ENCODE peak calls at places on chromosomes 6 and 20, in seven cellular contexts. X is cardiac muscle cell, T is heart right ventricle, P is uterus, N is tibial nerve, O is PC-3, Z is WERI-Rb-1. I is an unnamed sample.

GRCh38 chr6:142377112-142377848 is 75.5 kb downstream of the ADGRG6 start:
- DNase-seq in O (peak), P (no peak), N (no peak), X (peak), Z (peak), T (no peak), I (no peak)

GRCh38 chr20:45111799-45112471 is 3.0 kb downstream of the WFDC5 start:
- DNase-seq in X (no peak), P (no peak), Z (peak), N (no peak), O (peak), T (no peak), I (no peak)

GRCh38 chr6:144252289-144252688 is 32.8 kb upstream of the UTRN start:
- DNase-seq in N (no peak), X (peak), T (no peak), O (no peak), Z (no peak), P (no peak), I (no peak)

GRCh38 chr6:51260003-51260402 is 441.3 kb downstream of the TFAP2B start:
- DNase-seq in N (no peak), O (no peak), P (no peak), T (no peak), X (no peak), Z (no peak), I (no peak)

GRCh38 chr6:135481786-135482369 is 15.7 kb downstream of the AHI1 start:
- DNase-seq in Z (no peak), O (no peak), X (no peak), N (no peak), T (no peak), P (no peak), I (no peak)

GRCh38 chr20:45408646-45409213 is 641 bp downstream of the DBNDD2 start:
- DNase-seq in N (no peak), X (no peak), Z (no peak), P (no peak), T (peak), O (no peak), I (no peak)

GRCh38 chr20:32476684-32477593 is 108.2 kb downstream of the NOL4L start:
- DNase-seq in P (no peak), Z (no peak), X (no peak), N (no peak), O (no peak), T (no peak), I (no peak)

GRCh38 chr20:6746901-6747609 is 20.4 kb upstream of the BMP2 start:
- DNase-seq in T (no peak), X (no peak), P (no peak), O (peak), Z (no peak), N (no peak), I (no peak)

GRCh38 chr6:106064103-106064502 is 22.0 kb upstream of the PRDM1 start:
- DNase-seq in O (peak), X (no peak), N (no peak), P (no peak), Z (peak), T (peak), I (no peak)

GRCh38 chr6:35197196-35197595 is 16.6 kb upstream of the SCUBE3 start:
- DNase-seq in N (no peak), P (no peak), Z (no peak), O (peak), X (no peak), T (no peak), I (no peak)

GRCh38 chr20:51473256-51473655 is 69.3 kb downstream of the NFATC2 start:
- DNase-seq in N (no peak), T (no peak), Z (no peak), X (no peak), P (no peak), O (no peak), I (no peak)

GRCh38 chr20:58743929-58744534 is 51.4 kb downstream of the NPEPL1 start:
- DNase-seq in X (no peak), N (no peak), O (no peak), P (no peak), Z (no peak), T (no peak), I (no peak)

GRCh38 chr6:129638055-129639019 is 71.6 kb downstream of the ARHGAP18 start:
- DNase-seq in N (no peak), P (no peak), O (no peak), T (peak), Z (no peak), X (peak), I (no peak)

GRCh38 chr6:20207096-20207454 is 5.2 kb downstream of the MBOAT1 start:
- DNase-seq in O (no peak), P (no peak), T (no peak), N (no peak), Z (no peak), X (no peak), I (no peak)

GRCh38 chr6:144320746-144321145 is 35.6 kb downstream of the UTRN start:
- DNase-seq in N (no peak), Z (no peak), T (no peak), O (no peak), P (no peak), X (no peak), I (no peak)

GRCh38 chr6:149913085-149913484 is 9.8 kb downstream of the RAET1G start:
- DNase-seq in T (no peak), O (no peak), Z (no peak), P (no peak), N (no peak), X (no peak), I (no peak)

GRCh38 chr6:151389640-151390275 is 1.6 kb downstream of the ZBTB2 start:
- DNase-seq in O (peak), N (peak), P (peak), T (peak), X (peak), Z (peak), I (peak)

GRCh38 chr6:105322499-105323231 is 80.2 kb downstream of the PREP start:
- DNase-seq in X (no peak), P (no peak), O (no peak), T (no peak), Z (no peak), N (no peak), I (no peak)

GRCh38 chr20:23868321-23868720 is 11.2 kb downstream of the CST5 start:
- DNase-seq in P (no peak), T (no peak), Z (no peak), O (no peak), N (no peak), X (no peak), I (no peak)

GRCh38 chr6:133646021-133646682 is 242.8 kb upstream of the TCF21 start:
- DNase-seq in X (peak), Z (no peak), P (no peak), O (peak), T (no peak), N (no peak), I (no peak)

GRCh38 chr6:111972714-111973678 is 80.9 kb upstream of the CCN6 start:
- DNase-seq in Z (peak), N (peak), O (peak), X (peak), P (peak), T (peak), I (peak)

GRCh38 chr6:32189742-32190053 is 304 bp downstream of the PBX2 start:
- DNase-seq in Z (no peak), N (no peak), O (no peak), X (no peak), P (peak), T (peak), I (no peak)

GRCh38 chr6:35719830-35720733 is 16.8 kb upstream of the ARMC12 start:
- DNase-seq in T (peak), N (no peak), X (peak), P (no peak), O (no peak), Z (no peak), I (no peak)

GRCh38 chr20:50561379-50562078 is 51.3 kb downstream of the PTPN1 start:
- DNase-seq in N (no peak), T (no peak), X (peak), Z (no peak), P (no peak), O (peak), I (no peak)

GRCh38 chr20:56628873-56629463 is at the start of gene TFAP2C:
- DNase-seq in X (peak), T (peak), Z (peak), O (peak), N (no peak), P (peak), I (no peak)

GRCh38 chr6:106546322-106547052 is 82.8 kb downstream of the RTN4IP1 start:
- DNase-seq in T (no peak), O (peak), X (peak), Z (no peak), P (no peak), N (no peak), I (no peak)

GRCh38 chr20:48716086-48716485 is 111.7 kb downstream of the PREX1 start:
- DNase-seq in O (no peak), X (no peak), T (no peak), N (no peak), P (no peak), Z (no peak), I (peak)

GRCh38 chr20:34312024-34312460 is 8.9 kb upstream of the AHCY start:
- DNase-seq in N (no peak), T (no peak), X (no peak), O (no peak), P (no peak), Z (no peak), I (no peak)

DNA sequence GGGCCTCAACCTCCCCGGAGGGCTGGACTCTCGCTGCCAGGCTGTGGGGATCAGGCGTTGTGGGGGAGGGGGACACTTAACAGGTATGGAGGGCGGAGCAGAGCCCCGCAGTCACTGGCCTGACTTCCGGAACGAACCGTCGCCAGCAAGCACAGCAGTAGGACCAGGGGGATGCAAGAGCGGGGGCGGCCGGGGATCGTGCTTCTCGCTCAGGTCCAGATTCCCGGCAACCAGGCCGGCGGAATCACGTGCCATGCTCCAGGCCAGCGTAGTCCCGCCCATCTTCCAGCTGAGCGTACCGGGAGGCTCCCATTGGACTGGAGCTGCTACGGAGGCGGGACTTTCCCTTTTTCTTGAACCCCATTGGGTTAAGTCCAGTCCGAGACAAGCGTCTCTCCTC is 10.0 kb upstream of the POU5F1 start:
- DNase-seq in X (peak), P (peak), O (no peak), Z (no peak), N (peak), T (peak), I (peak)
- H3K4me3 ChIP-seq in X (no peak), P (no peak), O (no peak), Z (no peak), N (peak), T (peak), I (peak)

GRCh38 chr6:118283759-118284158 is 264.3 kb upstream of the PLN start:
- DNase-seq in O (peak), T (peak), P (peak), N (no peak), Z (peak), X (peak), I (no peak)

GRCh38 chr6:118288355-118289124 is 259.6 kb upstream of the PLN start:
- DNase-seq in O (peak), P (no peak), X (peak), T (no peak), Z (no peak), N (no peak), I (no peak)

GRCh38 chr6:118281291-118281690 is 266.8 kb upstream of the PLN start:
- DNase-seq in X (no peak), P (no peak), O (no peak), N (no peak), T (no peak), Z (no peak), I (no peak)

GRCh38 chr6:118285791-118286190 is 262.3 kb upstream of the PLN start:
- DNase-seq in X (no peak), P (no peak), T (no peak), Z (no peak), N (no peak), O (no peak), I (no peak)

GRCh38 chr6:118284736-118285360 is 263.2 kb upstream of the PLN start:
- DNase-seq in O (peak), P (no peak), X (peak), N (no peak), T (no peak), Z (no peak), I (no peak)
- TF ChIP-seq CTCF in O (peak), P (peak), X (peak), N (peak), T (peak), Z (peak), I (no peak)

DNA sequence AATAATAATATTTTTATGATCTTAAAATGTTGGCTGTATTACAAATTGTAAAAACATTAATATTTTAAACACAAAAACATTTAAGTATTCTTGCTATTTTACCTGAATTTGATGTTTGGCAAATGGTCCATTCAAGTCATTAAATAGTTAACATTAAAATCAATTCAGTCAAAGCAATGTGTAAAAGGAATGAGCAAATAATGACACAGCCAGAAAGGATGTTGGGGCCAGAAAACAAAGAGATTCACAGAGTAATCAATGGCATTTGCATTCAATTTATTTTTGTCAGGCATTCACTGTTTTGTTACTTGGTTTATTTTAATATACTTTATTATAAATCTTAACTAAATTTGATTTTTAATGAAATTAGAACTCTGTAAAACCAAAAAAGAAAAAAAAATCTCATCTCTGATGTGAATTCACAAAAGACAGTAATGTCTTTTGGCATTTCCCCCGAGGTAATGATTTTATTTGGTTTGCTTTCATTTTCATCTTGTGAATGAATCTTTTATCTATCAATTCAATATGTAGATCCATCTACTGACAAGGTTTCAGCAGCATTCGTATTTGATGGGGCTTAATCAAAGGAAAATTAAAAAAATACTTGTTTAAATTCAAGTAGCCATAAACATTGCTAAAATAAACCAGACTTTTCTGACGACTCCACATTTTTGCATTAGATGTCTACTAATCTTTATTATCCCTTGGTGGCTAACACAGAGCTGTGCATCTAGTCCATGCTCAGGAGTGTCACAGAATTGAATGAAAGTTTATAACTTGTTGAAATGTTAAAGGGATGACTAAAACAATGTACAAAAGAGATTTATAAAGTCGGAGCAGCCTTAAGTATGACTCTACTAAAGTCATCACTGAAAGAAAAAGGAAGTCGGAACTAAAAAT is 866.7 kb upstream of the GJE1 start:
- DNase-seq in P (no peak), X (peak), O (peak), N (no peak), T (no peak), Z (no peak), I (no peak)
- H3K4me3 ChIP-seq in P (peak), X (no peak), O (peak), N (peak), T (peak), Z (no peak), I (no peak)

GRCh38 chr6:91447530-91447929 is 860.7 kb upstream of the MAP3K7 start:
- DNase-seq in N (no peak), T (no peak), O (no peak), P (no peak), Z (no peak), X (no peak), I (no peak)

GRCh38 chr6:91442342-91442741 is 855.5 kb upstream of the MAP3K7 start:
- DNase-seq in T (no peak), N (no peak), X (no peak), O (no peak), Z (no peak), P (no peak), I (no peak)

GRCh38 chr6:91449539-91449938 is 862.7 kb upstream of the MAP3K7 start:
- DNase-seq in P (no peak), N (no peak), Z (no peak), X (no peak), T (no peak), O (peak), I (no peak)

DNA sequence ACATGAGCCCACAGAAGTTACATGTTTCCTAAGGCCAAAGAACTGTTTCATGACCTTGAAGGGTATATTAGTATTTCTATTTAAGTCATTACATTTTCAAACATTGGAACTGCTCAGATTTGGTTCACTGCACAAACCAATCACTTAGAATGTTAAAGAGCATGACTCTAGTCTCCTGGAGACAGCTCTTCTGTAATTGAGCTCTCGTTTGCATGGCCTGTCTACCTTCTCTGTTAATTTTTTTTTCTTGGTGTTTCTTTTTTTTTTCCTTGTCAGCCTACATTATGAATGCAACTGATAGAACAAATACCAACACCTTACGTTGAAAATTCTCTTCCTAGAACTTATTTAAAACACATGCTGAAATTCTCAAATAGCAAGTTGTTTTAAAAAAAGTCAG is 860.2 kb upstream of the MAP3K7 start:
- DNase-seq in O (no peak), N (no peak), Z (no peak), P (no peak), X (no peak), T (no peak), I (no peak)
- TF ChIP-seq CTCF in O (no peak), N (no peak), Z (no peak), P (no peak), X (no peak), T (no peak), I (no peak)

GRCh38 chr6:41445268-41445667 is 100.9 kb upstream of the FOXP4 start:
- DNase-seq in Z (no peak), O (no peak), N (no peak), X (peak), T (no peak), P (no peak), I (no peak)

GRCh38 chr6:41441598-41442205 is 104.5 kb upstream of the FOXP4 start:
- DNase-seq in P (no peak), Z (no peak), N (no peak), X (no peak), O (no peak), T (no peak), I (no peak)

GRCh38 chr6:41443616-41444525 is 102.3 kb upstream of the FOXP4 start:
- DNase-seq in Z (peak), P (peak), T (peak), X (peak), O (no peak), N (no peak), I (no peak)

GRCh38 chr6:41440958-41441357 is 105.2 kb upstream of the FOXP4 start:
- DNase-seq in Z (no peak), P (no peak), T (no peak), N (no peak), X (no peak), O (no peak), I (no peak)

DNA sequence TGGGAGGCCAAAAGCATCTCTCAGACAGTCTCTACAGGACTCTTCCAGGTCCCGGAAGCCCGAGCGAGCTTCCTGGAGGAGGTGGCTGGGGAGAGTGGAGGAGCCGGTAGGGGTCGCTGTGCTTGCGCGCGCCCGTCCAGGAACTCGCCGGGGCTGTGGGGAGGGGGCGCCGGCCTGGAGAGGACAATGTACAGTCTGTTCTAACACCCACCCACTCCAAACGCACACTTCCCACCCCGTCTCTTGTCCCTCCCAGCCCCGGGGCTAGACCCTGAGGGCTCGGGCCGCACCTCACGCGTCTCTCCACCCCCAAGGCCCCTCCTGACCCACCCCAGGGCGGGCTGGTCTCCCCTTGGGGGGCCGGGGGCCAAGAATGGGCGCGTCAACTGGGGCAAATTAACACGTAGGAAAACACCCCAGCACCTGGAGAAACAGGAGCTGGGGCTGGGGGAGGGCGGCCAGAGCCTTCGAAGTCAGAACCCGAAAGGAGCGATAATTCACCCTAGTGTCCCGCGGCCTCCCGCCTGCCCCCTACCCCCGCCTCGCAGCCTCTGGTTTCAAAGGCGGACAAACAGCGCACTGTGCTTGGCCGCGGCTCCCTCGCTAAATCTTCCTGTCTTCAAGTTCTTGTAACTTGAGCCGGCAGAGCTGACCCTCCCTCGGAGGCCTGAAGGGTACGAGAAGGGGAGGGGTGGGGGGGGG is 103.2 kb upstream of the FOXP4 start:
- DNase-seq in Z (peak), T (peak), P (peak), O (no peak), N (peak), X (peak), I (no peak)
- H3K4me3 ChIP-seq in Z (no peak), T (peak), P (peak), O (no peak), N (peak), X (peak), I (no peak)